ENCODE peak calls at places on chromosomes 13 and 19, in seven cellular contexts. E is left ventricle myocardium inferior, J is heart right ventricle, W is stomach, D is A673, T is endothelial cell of umbilical vein, A is adrenal gland. U is an unnamed sample.

GRCh38 chr13:38863536-38863935 is 127.1 kb downstream of the STOML3 start:
- DNase-seq in E (no peak), J (no peak), W (no peak), D (no peak), T (no peak), A (no peak), U (no peak)

GRCh38 chr19:49911381-49912145 is 14.9 kb upstream of the IL4I1 start:
- DNase-seq in E (no peak), J (no peak), W (no peak), D (no peak), T (peak; percentile 41), A (no peak), U (no peak)

GRCh38 chr19:11382898-11383705 is 1.0 kb downstream of the EPOR start:
- DNase-seq in E (peak; percentile 60), J (peak; percentile 58), W (peak; percentile 71), D (peak; percentile 61), T (peak; percentile 28), A (peak; percentile 84), U (no peak)

GRCh38 chr13:98839826-98840769 is 87.6 kb upstream of the SLC15A1 start:
- DNase-seq in E (peak; percentile 60), J (peak; percentile 59), W (peak; percentile 62), D (peak; percentile 67), T (peak; percentile 70), A (peak; percentile 87), U (peak; percentile 54)

GRCh38 chr13:75299913-75300862 is 181.8 kb downstream of the TBC1D4 start:
- DNase-seq in E (no peak), J (no peak), W (no peak), D (no peak), T (no peak), A (no peak), U (peak; percentile 19)

GRCh38 chr19:43731854-43732253 is 16.0 kb downstream of the IRGC start:
- DNase-seq in E (no peak), J (no peak), W (no peak), D (no peak), T (no peak), A (no peak), U (no peak)

GRCh38 chr19:13633109-13633508 is 126.8 kb upstream of the CACNA1A start:
- DNase-seq in E (no peak), J (no peak), W (peak; percentile 56), D (peak; percentile 74), T (peak; percentile 80), A (no peak), U (peak; percentile 3)

GRCh38 chr13:83024226-83024625 is 858.0 kb downstream of the SLITRK1 start:
- DNase-seq in E (no peak), J (no peak), W (no peak), D (no peak), T (no peak), A (no peak), U (no peak)

GRCh38 chr19:52226652-52227051 is 36.8 kb downstream of the PPP2R1A start:
- DNase-seq in E (no peak), J (no peak), W (no peak), D (no peak), T (no peak), A (no peak), U (no peak)

GRCh38 chr13:50410921-50411712 is 395.9 kb downstream of the KCNRG start:
- DNase-seq in E (no peak), J (no peak), W (no peak), D (peak; percentile 31), T (peak; percentile 94), A (peak; percentile 70), U (peak; percentile 80)

GRCh38 chr19:295687-296370 is 4.6 kb upstream of the PLPP2 start:
- DNase-seq in E (no peak), J (no peak), W (peak; percentile 51), D (no peak), T (no peak), A (no peak), U (no peak)

GRCh38 chr19:54449701-54450069 is 686 bp downstream of the LENG8 start:
- DNase-seq in E (no peak), J (no peak), W (no peak), D (no peak), T (no peak), A (no peak), U (peak; percentile 25)

GRCh38 chr19:48390188-48391099 is 907 bp downstream of the KDELR1 start:
- DNase-seq in E (peak; percentile 64), J (peak; percentile 74), W (peak; percentile 70), D (peak; percentile 74), T (peak; percentile 72), A (peak; percentile 79), U (peak; percentile 54)

GRCh38 chr19:2970201-2970838 is 7.0 kb upstream of the TLE6 start:
- DNase-seq in E (no peak), J (no peak), W (no peak), D (no peak), T (no peak), A (no peak), U (no peak)

GRCh38 chr13:67133476-67133875 is 96.7 kb downstream of the PCDH9 start:
- DNase-seq in E (no peak), J (no peak), W (no peak), D (no peak), T (no peak), A (no peak), U (no peak)

GRCh38 chr13:113628291-113629270 is 29.4 kb downstream of the ATP4B start:
- DNase-seq in E (peak; percentile 5), J (peak; percentile 4), W (no peak), D (no peak), T (no peak), A (no peak), U (no peak)

GRCh38 chr19:30896551-30896950 is 452.7 kb downstream of the TSHZ3 start:
- DNase-seq in E (no peak), J (no peak), W (no peak), D (no peak), T (no peak), A (no peak), U (no peak)

GRCh38 chr19:33689886-33690285 is 68.1 kb downstream of the CHST8 start:
- DNase-seq in E (no peak), J (no peak), W (no peak), D (no peak), T (no peak), A (no peak), U (no peak)

GRCh38 chr13:24272452-24273161 is 36.8 kb upstream of the C1QTNF9 start:
- DNase-seq in E (no peak), J (peak; percentile 18), W (no peak), D (peak; percentile 53), T (no peak), A (peak; percentile 76), U (no peak)

GRCh38 chr13:51412431-51412830 is 40.4 kb downstream of the INTS6 start:
- DNase-seq in E (no peak), J (no peak), W (no peak), D (no peak), T (no peak), A (no peak), U (no peak)

GRCh38 chr13:38824342-38824741 is 137.5 kb downstream of the FREM2 start:
- DNase-seq in E (no peak), J (no peak), W (no peak), D (no peak), T (no peak), A (no peak), U (no peak)

GRCh38 chr13:46572758-46573384 is 19.9 kb downstream of the LRCH1 start:
- DNase-seq in E (no peak), J (no peak), W (no peak), D (no peak), T (no peak), A (no peak), U (no peak)

DNA sequence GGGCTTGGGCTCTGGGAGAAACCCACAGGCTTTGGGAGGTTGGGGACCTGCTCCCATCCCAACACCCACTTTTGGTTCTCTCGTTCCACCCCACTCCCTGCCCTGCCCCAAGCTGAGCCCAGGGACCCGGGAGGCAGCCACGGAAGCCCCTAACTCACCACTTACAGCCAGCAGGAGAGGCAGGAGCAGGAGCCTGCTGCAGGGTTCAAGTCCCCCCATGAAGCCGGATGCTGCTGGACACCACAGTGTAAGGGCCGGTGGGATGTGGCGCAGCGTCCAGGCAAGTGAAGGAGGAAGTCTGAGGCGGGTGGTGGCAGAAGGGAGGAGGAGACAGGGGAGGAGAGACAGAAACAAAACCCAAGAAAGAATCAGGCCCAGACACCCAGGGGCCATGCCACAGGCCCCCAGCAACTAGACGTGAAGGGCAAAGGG is at the start of gene TYROBP:
- DNase-seq in E (peak; percentile 61), J (peak; percentile 36), W (no peak), D (no peak), T (no peak), A (no peak), U (no peak)
- H3K4me3 ChIP-seq in E (peak within 1 kb of the TSS; percentile 49), J (peak within 1 kb of the TSS; percentile 2), W (peak within 1 kb of the TSS; percentile 34), D (no peak within 1 kb of the TSS), T (no peak within 1 kb of the TSS), A (no peak within 1 kb of the TSS), U (no peak within 1 kb of the TSS)

DNA sequence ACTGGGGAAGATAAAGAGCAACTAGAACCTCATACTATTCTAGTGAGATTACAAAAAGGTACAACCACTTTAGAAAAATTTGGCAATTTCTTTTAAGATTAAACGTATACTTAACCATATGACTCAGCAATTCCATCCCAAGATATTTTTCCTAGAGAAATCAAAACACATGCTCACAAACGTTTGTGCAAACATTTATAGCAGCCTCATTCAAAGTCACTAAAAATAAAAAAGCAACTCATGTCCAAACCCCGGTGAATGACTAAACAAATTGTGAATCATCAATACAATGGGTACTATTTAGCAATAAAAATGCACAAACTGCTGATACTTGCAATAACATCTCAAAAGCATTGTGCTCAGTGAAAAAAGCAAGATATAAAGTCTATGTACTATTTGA is 121.5 kb downstream of the FRY start:
- DNase-seq in E (no peak), J (no peak), W (no peak), D (no peak), T (peak; percentile 64), A (no peak), U (peak; percentile 40)
- H3K27ac ChIP-seq in E (peak overlapping the region; percentile 86), J (no peak overlapping the region), W (no peak overlapping the region), D (no peak overlapping the region), T (no peak overlapping the region), A (no peak overlapping the region), U (peak overlapping the region; percentile 16)

GRCh38 chr13:40148103-40148502 is 492.6 kb downstream of the COG6 start:
- DNase-seq in E (no peak), J (no peak), W (no peak), D (no peak), T (no peak), A (no peak), U (no peak)

GRCh38 chr13:40143559-40143958 is 488.1 kb downstream of the COG6 start:
- DNase-seq in E (no peak), J (no peak), W (no peak), D (no peak), T (no peak), A (no peak), U (no peak)

GRCh38 chr13:40145139-40145538 is 489.7 kb downstream of the COG6 start:
- DNase-seq in E (no peak), J (no peak), W (no peak), D (no peak), T (no peak), A (no peak), U (no peak)

GRCh38 chr13:40146586-40147240 is 491.3 kb downstream of the COG6 start:
- DNase-seq in E (no peak), J (no peak), W (no peak), D (no peak), T (peak; percentile 38), A (no peak), U (no peak)

GRCh38 chr13:40146063-40146462 is 490.6 kb downstream of the COG6 start:
- DNase-seq in E (no peak), J (no peak), W (no peak), D (peak; percentile 19), T (no peak), A (no peak), U (no peak)
- TF ChIP-seq CTCF in E (no peak), J (no peak), W (no peak), D (peak; percentile 30), T (no peak), A (no peak), U (peak; percentile 27)

GRCh38 chr19:16384688-16385087 is 60.1 kb downstream of the KLF2 start:
- DNase-seq in E (peak; percentile 43), J (no peak), W (no peak), D (no peak), T (no peak), A (no peak), U (no peak)
- H3K4me3 ChIP-seq in E (no peak overlapping the region), J (no peak overlapping the region), W (no peak overlapping the region), D (no peak overlapping the region), T (no peak overlapping the region), A (no peak overlapping the region), U (no peak overlapping the region)

U was measured in brain microvascular endothelial cell.